ENCODE peak calls at places on chromosomes 2 and 18, in ten cellular contexts. W, S, H, T, V, Q, Z, L, U and G are unnamed samples.

GRCh38 chr2:45643095-45643494 is 8.4 kb upstream of the PRKCE start:
- DNase-seq in W (no peak), S (no peak), H (no peak), T (no peak), V (no peak), Q (no peak), Z (no peak), L (no peak), U (no peak), G (peak)

GRCh38 chr2:5546176-5546575 is 146.0 kb upstream of the SOX11 start:
- DNase-seq in W (no peak), S (no peak), H (peak), T (no peak), V (no peak), Q (no peak), Z (peak), L (no peak), U (no peak), G (no peak)

GRCh38 chr2:119487434-119488244 is 36.6 kb downstream of the SCTR start:
- DNase-seq in W (no peak), S (peak), H (no peak), T (no peak), V (no peak), Q (peak), Z (no peak), L (no peak), U (peak), G (no peak)

GRCh38 chr2:30645745-30646119 is 161.5 kb downstream of the CAPN13 start:
- DNase-seq in W (no peak), S (no peak), H (no peak), T (no peak), V (no peak), Q (no peak), Z (no peak), L (no peak), U (no peak), G (no peak)

GRCh38 chr2:216792222-216793001 is 67.5 kb downstream of the TNP1 start:
- DNase-seq in W (peak), S (peak), H (peak), T (no peak), V (peak), Q (no peak), Z (peak), L (no peak), U (no peak), G (no peak)

GRCh38 chr18:13269599-13270011 is 51.0 kb downstream of the LDLRAD4 start:
- DNase-seq in W (no peak), S (no peak), H (no peak), T (no peak), V (peak), Q (no peak), Z (no peak), L (no peak), U (no peak), G (no peak)

GRCh38 chr2:205964111-205964761 is 121.7 kb downstream of the INO80D start:
- DNase-seq in W (no peak), S (no peak), H (no peak), T (no peak), V (no peak), Q (no peak), Z (no peak), L (peak), U (peak), G (no peak)

GRCh38 chr2:209411718-209412117 is 12.1 kb upstream of the MAP2 start:
- DNase-seq in W (no peak), S (no peak), H (peak), T (no peak), V (no peak), Q (no peak), Z (peak), L (no peak), U (no peak), G (no peak)

GRCh38 chr18:76923485-76924085 is 101.2 kb downstream of the ZNF236 start:
- DNase-seq in W (no peak), S (no peak), H (peak), T (no peak), V (no peak), Q (no peak), Z (peak), L (peak), U (peak), G (peak)

GRCh38 chr18:59047321-59047991 is 92.2 kb upstream of the SEC11C start:
- DNase-seq in W (no peak), S (no peak), H (no peak), T (no peak), V (no peak), Q (no peak), Z (no peak), L (no peak), U (no peak), G (no peak)

GRCh38 chr2:156334496-156335478 is 2.3 kb upstream of the NR4A2 start:
- DNase-seq in W (peak), S (peak), H (peak), T (peak), V (peak), Q (peak), Z (peak), L (peak), U (peak), G (peak)

GRCh38 chr2:230525682-230526081 is 109.7 kb downstream of the SP100 start:
- DNase-seq in W (no peak), S (no peak), H (no peak), T (no peak), V (no peak), Q (no peak), Z (no peak), L (no peak), U (peak), G (no peak)

GRCh38 chr2:61620244-61621159 is 82.3 kb upstream of the XPO1 start:
- DNase-seq in W (peak), S (no peak), H (peak), T (no peak), V (no peak), Q (no peak), Z (peak), L (no peak), U (peak), G (no peak)

GRCh38 chr2:206856474-206856873 is 82.8 kb upstream of the CPO start:
- DNase-seq in W (peak), S (no peak), H (peak), T (no peak), V (no peak), Q (no peak), Z (peak), L (no peak), U (no peak), G (no peak)

GRCh38 chr18:42113529-42114191 is 158.6 kb downstream of the PIK3C3 start:
- DNase-seq in W (no peak), S (no peak), H (no peak), T (no peak), V (no peak), Q (no peak), Z (no peak), L (no peak), U (peak), G (no peak)

GRCh38 chr2:39059366-39059952 is 61.4 kb downstream of the SOS1 start:
- DNase-seq in W (peak), S (no peak), H (peak), T (no peak), V (no peak), Q (no peak), Z (peak), L (no peak), U (peak), G (no peak)

GRCh38 chr2:97792416-97792815 is 79.0 kb downstream of the ZAP70 start:
- DNase-seq in W (no peak), S (no peak), H (no peak), T (no peak), V (no peak), Q (no peak), Z (no peak), L (no peak), U (no peak), G (no peak)

GRCh38 chr2:27071990-27072830 is 756 bp upstream of the OST4 start:
- DNase-seq in W (no peak), S (peak), H (no peak), T (no peak), V (peak), Q (no peak), Z (no peak), L (no peak), U (no peak), G (no peak)

GRCh38 chr2:19675856-19676460 is 225.8 kb downstream of the TTC32 start:
- DNase-seq in W (peak), S (no peak), H (peak), T (no peak), V (peak), Q (no peak), Z (no peak), L (no peak), U (no peak), G (no peak)

GRCh38 chr2:55839182-55839819 is 84.3 kb downstream of the EFEMP1 start:
- DNase-seq in W (no peak), S (peak), H (peak), T (no peak), V (no peak), Q (no peak), Z (peak), L (no peak), U (peak), G (no peak)

GRCh38 chr18:6219116-6219717 is 195.5 kb downstream of the L3MBTL4 start:
- DNase-seq in W (no peak), S (no peak), H (no peak), T (no peak), V (no peak), Q (peak), Z (no peak), L (peak), U (peak), G (peak)

GRCh38 chr2:205461169-205461568 is 221.1 kb upstream of the NRP2 start:
- DNase-seq in W (no peak), S (no peak), H (peak), T (no peak), V (no peak), Q (no peak), Z (no peak), L (no peak), U (no peak), G (no peak)

GRCh38 chr2:26148501-26148900 is 24.4 kb upstream of the GAREM2 start:
- DNase-seq in W (no peak), S (no peak), H (peak), T (no peak), V (no peak), Q (no peak), Z (no peak), L (no peak), U (no peak), G (no peak)

GRCh38 chr2:95076705-95077520 is 44.7 kb downstream of the MRPS5 start:
- DNase-seq in W (peak), S (peak), H (peak), T (peak), V (no peak), Q (peak), Z (peak), L (peak), U (peak), G (peak)

GRCh38 chr2:229591611-229592010 is 122.7 kb downstream of the DNER start:
- DNase-seq in W (no peak), S (no peak), H (no peak), T (no peak), V (no peak), Q (no peak), Z (no peak), L (no peak), U (no peak), G (no peak)

GRCh38 chr18:12056884-12057402 is 36.7 kb upstream of the ANKRD62 start:
- DNase-seq in W (no peak), S (no peak), H (no peak), T (no peak), V (no peak), Q (no peak), Z (no peak), L (no peak), U (no peak), G (no peak)

GRCh38 chr2:98604547-98604946 is 3.8 kb downstream of the COA5 start:
- DNase-seq in W (no peak), S (no peak), H (peak), T (no peak), V (no peak), Q (no peak), Z (no peak), L (no peak), U (no peak), G (no peak)

GRCh38 chr2:18991177-18992168 is 366.9 kb downstream of the OSR1 start:
- DNase-seq in W (peak), S (peak), H (peak), T (no peak), V (peak), Q (no peak), Z (peak), L (no peak), U (no peak), G (no peak)

GRCh38 chr2:180761224-180761623 is 219.2 kb upstream of the UBE2E3 start:
- DNase-seq in W (peak), S (no peak), H (peak), T (no peak), V (no peak), Q (no peak), Z (peak), L (no peak), U (peak), G (no peak)

GRCh38 chr2:7048762-7049294 is 131.6 kb downstream of the RNF144A start:
- DNase-seq in W (no peak), S (no peak), H (no peak), T (no peak), V (no peak), Q (no peak), Z (no peak), L (no peak), U (no peak), G (no peak)

GRCh38 chr18:59787998-59788875 is 91.0 kb upstream of the CCBE1 start:
- DNase-seq in W (peak), S (no peak), H (peak), T (no peak), V (no peak), Q (no peak), Z (peak), L (no peak), U (no peak), G (no peak)

GRCh38 chr18:59448546-59448945 is 89.5 kb upstream of the LMAN1 start:
- DNase-seq in W (peak), S (no peak), H (peak), T (no peak), V (no peak), Q (no peak), Z (no peak), L (no peak), U (no peak), G (no peak)

GRCh38 chr2:237421542-237422047 is 7.6 kb upstream of the COL6A3 start:
- DNase-seq in W (peak), S (peak), H (peak), T (peak), V (no peak), Q (peak), Z (peak), L (peak), U (peak), G (peak)

GRCh38 chr2:88451647-88452150 is 794 bp downstream of the FOXI3 start:
- DNase-seq in W (no peak), S (no peak), H (peak), T (no peak), V (no peak), Q (peak), Z (no peak), L (peak), U (no peak), G (peak)

GRCh38 chr2:239726631-239727181 is 298.4 kb downstream of the NDUFA10 start:
- DNase-seq in W (no peak), S (no peak), H (no peak), T (no peak), V (no peak), Q (no peak), Z (no peak), L (no peak), U (no peak), G (no peak)

GRCh38 chr2:21866316-21866715 is 742.5 kb downstream of the TDRD15 start:
- DNase-seq in W (no peak), S (no peak), H (no peak), T (no peak), V (no peak), Q (no peak), Z (no peak), L (no peak), U (no peak), G (no peak)

GRCh38 chr2:196607073-196607472 is 32.4 kb upstream of the CCDC150 start:
- DNase-seq in W (peak), S (no peak), H (no peak), T (no peak), V (no peak), Q (no peak), Z (no peak), L (no peak), U (no peak), G (no peak)

GRCh38 chr2:20913460-20913859 is 90.6 kb upstream of the LDAH start:
- DNase-seq in W (no peak), S (no peak), H (no peak), T (no peak), V (no peak), Q (no peak), Z (no peak), L (no peak), U (no peak), G (no peak)

GRCh38 chr2:165820296-165820695 is 26.2 kb upstream of the GALNT3 start:
- DNase-seq in W (no peak), S (no peak), H (no peak), T (no peak), V (no peak), Q (no peak), Z (no peak), L (no peak), U (no peak), G (no peak)

GRCh38 chr2:165815299-165815698 is 21.3 kb upstream of the GALNT3 start:
- DNase-seq in W (no peak), S (no peak), H (no peak), T (no peak), V (no peak), Q (no peak), Z (no peak), L (no peak), U (no peak), G (no peak)

GRCh38 chr2:165815742-165816141 is 21.7 kb upstream of the GALNT3 start:
- DNase-seq in W (no peak), S (no peak), H (no peak), T (no peak), V (no peak), Q (no peak), Z (no peak), L (no peak), U (no peak), G (no peak)

GRCh38 chr2:165814473-165814872 is 20.4 kb upstream of the GALNT3 start:
- DNase-seq in W (no peak), S (no peak), H (no peak), T (no peak), V (no peak), Q (no peak), Z (no peak), L (no peak), U (no peak), G (no peak)

GRCh38 chr2:165818920-165819319 is 24.9 kb upstream of the GALNT3 start:
- DNase-seq in W (no peak), S (no peak), H (no peak), T (no peak), V (no peak), Q (no peak), Z (no peak), L (no peak), U (no peak), G (no peak)
- TF ChIP-seq CTCF in W (no peak), S (no peak), H (no peak), T (no peak), V (no peak), Q (no peak), Z (no peak), L (no peak), U (no peak), G (no peak)

DNA sequence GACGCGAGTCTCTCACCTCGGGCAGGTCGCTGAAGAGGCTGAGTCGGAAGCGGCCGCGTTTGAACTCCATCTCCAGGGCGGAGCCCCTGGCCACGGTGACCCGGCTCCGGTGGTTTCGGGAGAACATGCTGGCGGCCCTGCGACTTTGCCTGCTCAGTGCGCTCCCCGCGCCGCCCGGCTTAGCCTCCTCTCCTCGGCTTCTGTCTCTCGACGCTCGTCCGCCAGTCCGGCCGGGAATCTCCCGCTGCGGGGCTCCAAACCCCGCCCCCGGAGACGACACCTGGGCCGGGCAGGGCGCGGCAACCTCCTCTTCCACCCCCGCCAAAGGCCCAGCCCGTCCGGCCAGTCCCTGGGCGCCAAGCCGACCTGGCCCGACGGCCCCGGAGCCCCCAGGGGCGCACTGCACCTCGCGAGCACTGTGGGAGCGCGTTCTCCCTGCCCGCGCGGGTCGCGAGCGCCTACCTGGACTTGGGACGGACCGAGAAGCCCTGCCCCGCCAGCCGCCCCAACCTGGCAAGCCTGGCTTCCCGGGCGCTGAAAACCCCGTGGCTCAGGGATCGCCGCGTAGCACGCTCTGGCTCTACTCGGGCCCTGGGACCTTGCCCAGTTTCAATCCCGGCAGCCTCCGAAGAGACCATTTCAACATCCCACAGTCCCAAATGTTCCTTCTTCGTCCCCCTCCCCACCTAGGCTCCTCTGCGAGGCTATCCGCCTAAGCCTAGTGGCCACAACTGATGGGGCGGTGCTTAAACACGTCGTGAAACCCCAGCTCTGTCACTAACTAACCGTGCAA is at the start of gene RTKN:
- DNase-seq in W (no peak), S (peak), H (peak), T (peak), V (no peak), Q (peak), Z (peak), L (peak), U (peak), G (peak)
- TF ChIP-seq CTCF in W (no peak), S (no peak), H (no peak), T (no peak), V (no peak), Q (no peak), Z (peak), L (no peak), U (peak), G (no peak)

GRCh38 chr2:32716598-32716997 is 88.7 kb downstream of the TTC27 start:
- DNase-seq in W (no peak), S (no peak), H (no peak), T (no peak), V (no peak), Q (no peak), Z (no peak), L (no peak), U (peak), G (no peak)

GRCh38 chr2:32715981-32716380 is 88.1 kb downstream of the TTC27 start:
- DNase-seq in W (peak), S (no peak), H (peak), T (no peak), V (no peak), Q (no peak), Z (peak), L (no peak), U (no peak), G (no peak)

GRCh38 chr2:32712870-32713269 is 85.0 kb downstream of the TTC27 start:
- DNase-seq in W (no peak), S (no peak), H (no peak), T (no peak), V (no peak), Q (no peak), Z (no peak), L (no peak), U (no peak), G (no peak)

GRCh38 chr2:32715391-32715841 is 87.6 kb downstream of the TTC27 start:
- DNase-seq in W (no peak), S (no peak), H (peak), T (no peak), V (no peak), Q (no peak), Z (peak), L (no peak), U (no peak), G (no peak)

DNA sequence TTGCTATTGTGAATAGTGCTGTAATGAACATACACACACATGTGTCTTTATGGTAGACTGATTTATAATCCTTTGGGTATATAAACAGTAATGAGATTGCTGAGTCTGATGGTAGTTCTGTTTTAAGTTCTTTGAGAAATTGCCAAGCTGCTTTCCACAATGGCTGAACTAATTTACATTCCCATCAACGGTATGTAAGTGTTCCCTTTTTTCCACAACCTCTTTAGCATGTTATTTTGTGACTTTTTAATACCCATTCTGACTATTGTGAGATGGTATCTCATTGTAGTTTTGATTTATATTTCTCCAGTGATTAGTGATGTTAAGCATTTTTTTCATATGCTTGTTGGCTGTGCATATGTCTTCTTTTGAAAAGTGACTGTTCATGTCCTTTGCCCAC is 86.7 kb downstream of the TTC27 start:
- DNase-seq in W (no peak), S (no peak), H (no peak), T (no peak), V (no peak), Q (no peak), Z (no peak), L (no peak), U (no peak), G (no peak)
- TF ChIP-seq CTCF in W (no peak), S (no peak), H (no peak), T (no peak), V (no peak), Q (no peak), Z (no peak), L (no peak), U (no peak), G (no peak)

GRCh38 chr2:128313076-128313836 is 5.4 kb downstream of the HS6ST1 start:
- DNase-seq in W (peak), S (peak), H (peak), T (no peak), V (no peak), Q (no peak), Z (no peak), L (peak), U (no peak), G (no peak)
- TF ChIP-seq CTCF in W (peak), S (no peak), H (peak), T (no peak), V (no peak), Q (peak), Z (peak), L (peak), U (peak), G (peak)

GRCh38 chr2:224948859-224949258 is 93.4 kb downstream of the DOCK10 start:
- DNase-seq in W (peak), S (no peak), H (peak), T (no peak), V (no peak), Q (no peak), Z (peak), L (no peak), U (no peak), G (no peak)
- TF ChIP-seq CTCF in W (no peak), S (no peak), H (no peak), T (no peak), V (no peak), Q (no peak), Z (no peak), L (no peak), U (no peak), G (no peak)

GRCh38 chr2:146701183-146701582 is 1143.6 kb upstream of the ACVR2A start:
- DNase-seq in W (no peak), S (no peak), H (peak), T (no peak), V (no peak), Q (no peak), Z (peak), L (no peak), U (no peak), G (no peak)
- TF ChIP-seq CTCF in W (peak), S (no peak), H (no peak), T (no peak), V (no peak), Q (no peak), Z (peak), L (peak), U (no peak), G (no peak)